ENCODE peak calls at places on chromosomes 3 and 15, in four cellular contexts. One of them, this sample, is unnamed.

GRCh38 chr3:52714335-52715302 is 8.7 kb downstream of the SPCS1 start:
- DNase-seq in pancreas: no peak
- DNase-seq in GM12865: no peak
- DNase-seq in Peyer's patch: peak; percentile 82
- DNase-seq in this sample: peak; percentile 89

GRCh38 chr15:74304459-74304858 is 63.0 kb downstream of the CYP11A1 start:
- DNase-seq in pancreas: no peak
- DNase-seq in GM12865: no peak
- DNase-seq in Peyer's patch: no peak
- DNase-seq in this sample: no peak

GRCh38 chr3:137988152-137988551 is 21.8 kb upstream of the CLDN18 start:
- DNase-seq in pancreas: no peak
- DNase-seq in GM12865: peak; percentile 94
- DNase-seq in Peyer's patch: no peak
- DNase-seq in this sample: no peak

GRCh38 chr15:81962438-81962837 is 83.4 kb downstream of the MEX3B start:
- DNase-seq in pancreas: no peak
- DNase-seq in GM12865: no peak
- DNase-seq in Peyer's patch: no peak
- DNase-seq in this sample: no peak

GRCh38 chr3:31533169-31533870 is 595 bp downstream of the STT3B start:
- DNase-seq in pancreas: peak; percentile 67
- DNase-seq in GM12865: peak; percentile 67
- DNase-seq in Peyer's patch: peak; percentile 77
- DNase-seq in this sample: peak; percentile 71

GRCh38 chr3:56783644-56784451 is 17.9 kb downstream of the ARHGEF3 start:
- DNase-seq in pancreas: peak; percentile 56
- DNase-seq in GM12865: peak; percentile 95
- DNase-seq in Peyer's patch: no peak
- DNase-seq in this sample: no peak

GRCh38 chr3:158347966-158348365 is 223.0 kb upstream of the MLF1 start:
- DNase-seq in pancreas: no peak
- DNase-seq in GM12865: no peak
- DNase-seq in Peyer's patch: no peak
- DNase-seq in this sample: no peak

GRCh38 chr3:112984485-112984884 is 6.3 kb upstream of the GTPBP8 start:
- DNase-seq in pancreas: no peak
- DNase-seq in GM12865: peak; percentile 40
- DNase-seq in Peyer's patch: no peak
- DNase-seq in this sample: no peak

GRCh38 chr15:52558196-52558595 is 10.6 kb downstream of the ARPP19 start:
- DNase-seq in pancreas: no peak
- DNase-seq in GM12865: peak; percentile 91
- DNase-seq in Peyer's patch: no peak
- DNase-seq in this sample: no peak

GRCh38 chr15:41501191-41501917 is 7.7 kb downstream of the ITPKA start:
- DNase-seq in pancreas: no peak
- DNase-seq in GM12865: peak; percentile 53
- DNase-seq in Peyer's patch: no peak
- DNase-seq in this sample: peak; percentile 65

GRCh38 chr15:62482715-62483429 is 317.8 kb upstream of the C2CD4B start:
- DNase-seq in pancreas: no peak
- DNase-seq in GM12865: peak; percentile 85
- DNase-seq in Peyer's patch: no peak
- DNase-seq in this sample: peak; percentile 72

GRCh38 chr15:48112242-48112641 is 8.5 kb upstream of the SLC24A5 start:
- DNase-seq in pancreas: peak; percentile 25
- DNase-seq in GM12865: peak; percentile 29
- DNase-seq in Peyer's patch: no peak
- DNase-seq in this sample: peak; percentile 73
- TF ChIP-seq CTCF in pancreas: peak; percentile 19
- TF ChIP-seq CTCF in GM12865: peak; percentile 31
- TF ChIP-seq CTCF in Peyer's patch: no peak
- TF ChIP-seq CTCF in this sample: peak; percentile 69

GRCh38 chr3:151213881-151214280 is 10.9 kb upstream of the GPR171 start:
- DNase-seq in pancreas: no peak
- DNase-seq in GM12865: no peak
- DNase-seq in Peyer's patch: no peak
- DNase-seq in this sample: no peak

GRCh38 chr3:151214459-151214858 is 11.4 kb upstream of the GPR171 start:
- DNase-seq in pancreas: no peak
- DNase-seq in GM12865: no peak
- DNase-seq in Peyer's patch: no peak
- DNase-seq in this sample: peak; percentile 12

GRCh38 chr3:151209652-151210051 is 6.6 kb upstream of the GPR171 start:
- DNase-seq in pancreas: no peak
- DNase-seq in GM12865: no peak
- DNase-seq in Peyer's patch: no peak
- DNase-seq in this sample: no peak

GRCh38 chr3:151213151-151213550 is 10.1 kb upstream of the GPR171 start:
- DNase-seq in pancreas: no peak
- DNase-seq in GM12865: no peak
- DNase-seq in Peyer's patch: no peak
- DNase-seq in this sample: no peak

GRCh38 chr3:151210676-151211381 is 7.8 kb upstream of the GPR171 start:
- DNase-seq in pancreas: no peak
- DNase-seq in GM12865: peak; percentile 32
- DNase-seq in Peyer's patch: peak; percentile 63
- DNase-seq in this sample: peak; percentile 15
- TF ChIP-seq CTCF in pancreas: no peak
- TF ChIP-seq CTCF in GM12865: peak; percentile 18
- TF ChIP-seq CTCF in Peyer's patch: no peak
- TF ChIP-seq CTCF in this sample: no peak

GRCh38 chr3:169345662-169346331 is 317.7 kb downstream of the MECOM start:
- DNase-seq in pancreas: no peak
- DNase-seq in GM12865: no peak
- DNase-seq in Peyer's patch: no peak
- DNase-seq in this sample: no peak
- TF ChIP-seq CTCF in pancreas: no peak
- TF ChIP-seq CTCF in GM12865: no peak
- TF ChIP-seq CTCF in Peyer's patch: no peak
- TF ChIP-seq CTCF in this sample: no peak

DNA sequence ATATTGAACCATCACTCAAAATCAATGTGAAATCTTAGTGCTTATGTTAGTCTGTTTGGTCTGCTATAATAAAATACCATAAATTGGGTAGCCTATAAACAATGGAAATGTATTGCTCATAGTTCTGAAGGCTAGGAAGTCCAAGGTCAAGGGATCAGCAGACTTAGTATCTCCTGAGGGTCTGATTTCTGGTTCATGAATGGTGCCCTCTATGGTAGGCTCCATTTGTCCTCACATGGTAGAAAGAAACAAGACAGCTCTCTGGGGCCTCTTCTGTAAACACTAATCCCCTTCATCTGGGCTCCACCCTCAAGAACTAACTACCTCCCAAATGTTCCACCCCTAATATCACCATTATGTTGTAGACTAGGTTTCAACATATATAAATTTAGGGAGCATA is 15.0 kb upstream of the EOMES start:
- DNase-seq in pancreas: no peak
- DNase-seq in GM12865: no peak
- DNase-seq in Peyer's patch: no peak
- DNase-seq in this sample: no peak
- TF ChIP-seq CTCF in pancreas: no peak
- TF ChIP-seq CTCF in GM12865: no peak
- TF ChIP-seq CTCF in Peyer's patch: no peak
- TF ChIP-seq CTCF in this sample: no peak

GRCh38 chr15:59413577-59413976 is 24.4 kb upstream of the FAM81A start:
- DNase-seq in pancreas: no peak
- DNase-seq in GM12865: peak; percentile 43
- DNase-seq in Peyer's patch: no peak
- DNase-seq in this sample: no peak
- TF ChIP-seq CTCF in pancreas: no peak
- TF ChIP-seq CTCF in GM12865: no peak
- TF ChIP-seq CTCF in Peyer's patch: no peak
- TF ChIP-seq CTCF in this sample: no peak

GRCh38 chr3:122305818-122306621 is 19.0 kb upstream of the CSTA start:
- DNase-seq in pancreas: peak; percentile 51
- DNase-seq in GM12865: peak; percentile 52
- DNase-seq in Peyer's patch: peak; percentile 64
- DNase-seq in this sample: peak; percentile 40
- TF ChIP-seq CTCF in pancreas: no peak
- TF ChIP-seq CTCF in GM12865: peak; percentile 21
- TF ChIP-seq CTCF in Peyer's patch: no peak
- TF ChIP-seq CTCF in this sample: peak; percentile 17

GRCh38 chr15:92578096-92578835 is 77.3 kb downstream of the FAM174B start:
- DNase-seq in pancreas: no peak
- DNase-seq in GM12865: no peak
- DNase-seq in Peyer's patch: no peak
- DNase-seq in this sample: no peak
- TF ChIP-seq CTCF in pancreas: no peak
- TF ChIP-seq CTCF in GM12865: no peak
- TF ChIP-seq CTCF in Peyer's patch: no peak
- TF ChIP-seq CTCF in this sample: no peak

GRCh38 chr3:18134386-18135082 is 290.6 kb downstream of the SATB1 start:
- DNase-seq in pancreas: no peak
- DNase-seq in GM12865: no peak
- DNase-seq in Peyer's patch: no peak
- DNase-seq in this sample: peak; percentile 66

GRCh38 chr3:18137958-18138357 is 287.2 kb downstream of the SATB1 start:
- DNase-seq in pancreas: no peak
- DNase-seq in GM12865: no peak
- DNase-seq in Peyer's patch: no peak
- DNase-seq in this sample: no peak

DNA sequence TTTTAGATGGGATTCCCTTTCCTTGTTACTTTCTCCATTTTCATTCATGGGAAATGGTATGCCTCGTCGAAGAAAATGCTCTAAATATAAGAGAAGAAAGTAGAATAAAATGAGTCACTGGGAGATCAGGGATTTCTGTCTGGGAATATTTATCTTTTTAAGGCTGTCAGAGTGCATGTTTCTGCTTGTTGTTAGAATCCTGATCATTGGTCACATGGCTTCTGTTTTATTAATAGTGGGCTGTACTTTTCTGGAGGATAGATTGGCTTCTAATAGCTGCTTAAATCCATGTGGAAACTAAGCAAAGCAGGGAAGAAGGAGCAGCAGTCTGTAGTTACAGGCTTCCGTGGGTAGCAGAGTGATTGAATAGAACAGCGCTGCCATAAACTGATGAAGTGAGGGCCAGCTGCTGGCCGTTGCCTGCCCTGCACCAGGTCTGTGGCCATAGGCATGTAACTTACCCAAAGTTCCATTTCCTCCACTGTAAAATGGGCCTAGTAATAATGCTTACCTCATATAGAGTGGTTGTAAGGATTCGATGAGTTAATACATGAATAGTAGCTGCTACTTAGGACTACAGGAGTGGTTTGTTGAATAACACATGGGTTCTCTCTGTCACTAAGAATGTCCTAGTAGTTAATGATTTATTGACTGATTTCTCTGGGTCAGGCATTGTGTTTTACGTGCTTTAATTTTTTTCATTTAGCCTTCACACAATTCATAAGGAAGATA is 289.9 kb downstream of the SATB1 start:
- DNase-seq in pancreas: no peak
- DNase-seq in GM12865: no peak
- DNase-seq in Peyer's patch: no peak
- DNase-seq in this sample: no peak
- TF ChIP-seq CTCF in pancreas: no peak
- TF ChIP-seq CTCF in GM12865: no peak
- TF ChIP-seq CTCF in Peyer's patch: no peak
- TF ChIP-seq CTCF in this sample: no peak

GRCh38 chr15:63917588-63918316 is 84.0 kb upstream of the HERC1 start:
- DNase-seq in pancreas: no peak
- DNase-seq in GM12865: no peak
- DNase-seq in Peyer's patch: no peak
- DNase-seq in this sample: no peak

GRCh38 chr15:63918317-63918672 is 84.5 kb upstream of the HERC1 start:
- DNase-seq in pancreas: no peak
- DNase-seq in GM12865: no peak
- DNase-seq in Peyer's patch: no peak
- DNase-seq in this sample: no peak

GRCh38 chr15:63915209-63915887 is 81.6 kb upstream of the HERC1 start:
- DNase-seq in pancreas: no peak
- DNase-seq in GM12865: no peak
- DNase-seq in Peyer's patch: peak; percentile 6
- DNase-seq in this sample: no peak

GRCh38 chr15:63913786-63914185 is 80.0 kb upstream of the HERC1 start:
- DNase-seq in pancreas: no peak
- DNase-seq in GM12865: no peak
- DNase-seq in Peyer's patch: no peak
- DNase-seq in this sample: no peak

GRCh38 chr15:63915888-63916731 is 82.4 kb upstream of the HERC1 start:
- DNase-seq in pancreas: no peak
- DNase-seq in GM12865: no peak
- DNase-seq in Peyer's patch: no peak
- DNase-seq in this sample: peak; percentile 78
- TF ChIP-seq CTCF in pancreas: no peak
- TF ChIP-seq CTCF in GM12865: peak; percentile 14
- TF ChIP-seq CTCF in Peyer's patch: no peak
- TF ChIP-seq CTCF in this sample: peak; percentile 37

This sample was measured in neural progenitor cell.